ENCODE peak calls at places on chromosomes 1 and 21, in four cellular contexts. Q is heart left ventricle, L is neural progenitor cell, C is right lobe of liver. V is an unnamed sample.

GRCh38 chr1:87436534-87436933 is 107.9 kb downstream of the LMO4 start:
- DNase-seq in L (peak), C (no peak), Q (peak), V (no peak)

GRCh38 chr21:45020629-45021427 is 53.6 kb upstream of the ADARB1 start:
- DNase-seq in C (no peak), Q (peak), L (no peak), V (no peak)

GRCh38 chr1:63623952-63624351 is 30.7 kb downstream of the PGM1 start:
- DNase-seq in C (no peak), Q (no peak), L (peak), V (no peak)

GRCh38 chr1:85445906-85446305 is 19.1 kb downstream of the DDAH1 start:
- DNase-seq in Q (no peak), L (no peak), C (no peak), V (no peak)

GRCh38 chr1:243930822-243931671 is 81.0 kb upstream of the AKT3 start:
- DNase-seq in Q (no peak), L (peak), C (no peak), V (no peak)

GRCh38 chr1:22295856-22296255 is 153.0 kb upstream of the WNT4 start:
- DNase-seq in Q (no peak), L (no peak), C (no peak), V (no peak)

GRCh38 chr1:99456536-99456935 is 189.4 kb upstream of the PALMD start:
- DNase-seq in Q (no peak), C (no peak), L (no peak), V (no peak)

GRCh38 chr1:58409826-58410225 is 136.7 kb downstream of the OMA1 start:
- DNase-seq in Q (no peak), C (no peak), L (peak), V (peak)

GRCh38 chr1:188846468-188846867 is 1631.2 kb downstream of the BRINP3 start:
- DNase-seq in C (no peak), Q (no peak), L (no peak), V (no peak)

GRCh38 chr1:98947071-98947470 is 57.6 kb downstream of the PLPPR5 start:
- DNase-seq in C (no peak), L (no peak), Q (no peak), V (no peak)

GRCh38 chr1:185645201-185645640 is 89.0 kb upstream of the HMCN1 start:
- DNase-seq in L (peak), Q (no peak), C (no peak), V (no peak)

GRCh38 chr21:43287974-43288755 is 119.4 kb downstream of the CRYAA start:
- DNase-seq in C (peak), L (no peak), Q (peak), V (no peak)

GRCh38 chr1:9129391-9130041 is 614 bp upstream of the GPR157 start:
- DNase-seq in C (peak), L (peak), Q (peak), V (peak)

GRCh38 chr1:155977607-155978324 is 581 bp downstream of the ARHGEF2 start:
- DNase-seq in L (peak), C (no peak), Q (peak), V (peak)

GRCh38 chr1:43900386-43900785 is 33.2 kb upstream of the ARTN start:
- DNase-seq in L (no peak), C (no peak), Q (no peak), V (no peak)

DNA sequence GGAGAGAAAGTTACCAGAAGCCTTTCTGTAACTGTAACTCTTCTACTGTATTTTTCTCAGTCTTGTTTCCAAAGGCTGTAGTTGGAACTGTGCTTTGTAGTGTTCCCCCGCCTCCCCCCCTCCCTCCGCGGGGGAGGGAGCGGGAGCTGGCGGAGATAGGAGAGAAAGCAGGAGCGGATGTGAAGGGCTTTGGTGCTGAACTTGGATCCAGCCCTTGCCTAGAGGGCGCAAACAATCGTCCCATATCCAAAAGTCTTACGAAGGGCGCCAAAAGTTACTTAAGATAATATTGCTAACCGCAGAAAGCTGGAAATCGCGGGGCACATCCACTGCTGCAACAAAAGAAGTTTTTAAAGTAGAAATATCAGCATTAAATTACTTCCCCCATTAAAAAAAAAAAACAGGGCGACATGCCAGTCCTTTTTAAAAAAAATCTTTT is 2.4 kb upstream of the NFIA start:
- DNase-seq in Q (peak), L (peak), C (peak), V (peak)
- H3K4me3 ChIP-seq in Q (peak), L (no peak), C (peak), V (no peak)

GRCh38 chr1:10211805-10212405 is 1.5 kb downstream of the KIF1B start:
- DNase-seq in C (peak), Q (no peak), L (no peak), V (no peak)
- H3K4me3 ChIP-seq in C (peak), Q (peak), L (peak), V (peak)

GRCh38 chr1:205344010-205344808 is 12.5 kb downstream of the KLHDC8A start:
- DNase-seq in C (no peak), L (peak), Q (no peak), V (no peak)
- H3K4me3 ChIP-seq in C (peak), L (peak), Q (peak), V (no peak)

GRCh38 chr1:54800899-54801759 is at the start of gene TTC22:
- DNase-seq in L (peak), C (peak), Q (no peak), V (no peak)
- H3K4me3 ChIP-seq in L (peak), C (peak), Q (peak), V (peak)

DNA sequence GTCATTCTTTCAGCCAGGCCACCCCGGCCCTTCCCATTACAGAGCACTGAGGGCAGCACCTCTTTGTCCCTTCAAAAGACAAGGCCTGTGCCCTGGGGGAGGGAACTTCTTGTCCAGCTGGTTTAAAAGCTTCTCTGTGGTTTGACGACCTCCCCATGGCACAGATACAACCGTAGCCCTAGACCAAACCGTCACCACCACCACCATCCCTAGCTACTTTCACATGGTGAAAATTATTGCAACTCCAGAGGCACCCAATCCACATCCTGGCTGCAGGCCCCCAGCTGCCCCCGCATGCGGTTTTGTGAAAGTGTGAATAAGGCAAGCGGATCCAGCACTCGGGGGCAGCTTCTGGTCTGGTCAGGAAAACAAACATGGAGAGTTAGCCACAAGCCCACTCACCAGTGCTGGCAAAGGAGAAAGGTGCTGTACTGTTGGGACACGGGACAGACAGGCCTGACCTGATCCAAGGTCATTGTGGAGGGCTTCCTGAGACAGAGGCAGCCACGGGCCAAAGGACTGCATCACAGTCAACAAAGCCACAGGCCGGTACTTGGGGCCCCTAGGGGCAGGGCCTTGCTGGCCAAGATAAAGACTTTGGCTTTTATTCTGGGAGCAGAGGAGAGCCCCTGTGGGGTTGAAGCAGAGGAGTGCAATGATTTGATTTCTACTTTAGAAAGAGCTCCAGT is 31.2 kb downstream of the CDCA8 start:
- DNase-seq in Q (peak), L (no peak), C (no peak), V (no peak)
- H3K4me3 ChIP-seq in Q (no peak), L (no peak), C (no peak), V (no peak)

GRCh38 chr1:15414450-15414823 is 4.7 kb downstream of the EFHD2 start:
- DNase-seq in Q (no peak), C (no peak), L (no peak), V (no peak)
- H3K4me3 ChIP-seq in Q (no peak), C (no peak), L (no peak), V (no peak)

GRCh38 chr1:73913025-73913424 is 285.0 kb downstream of the LRRIQ3 start:
- DNase-seq in C (no peak), L (no peak), Q (no peak), V (no peak)
- H3K4me3 ChIP-seq in C (no peak), L (no peak), Q (no peak), V (no peak)

V was measured in uterus.